ENCODE peak calls at places on chromosomes 3 and 15, in four cellular contexts. Q is stimulated activated effector memory CD8-positive, alpha-beta T cell treated with anti-CD3 and anti-CD28 coated beads, Interleukin-12 subunit alpha, Interleukin-12 subunit beta, amount 100 ng/mL, for 72 hours; V is astrocyte of the spinal cord; X is myocyte. Z is an unnamed sample.

GRCh38 chr3:146250449-146251382 is at the start of gene PLSCR4:
- DNase-seq in V (peak), X (peak), Q (no peak), Z (peak)

GRCh38 chr15:52652984-52653383 is 26.2 kb downstream of the ATOSA start:
- DNase-seq in Q (no peak), X (peak), V (peak), Z (no peak)

GRCh38 chr15:36278219-36278618 is 301.2 kb upstream of the CDIN1 start:
- DNase-seq in V (peak), Q (no peak), X (no peak), Z (no peak)

GRCh38 chr15:41900526-41901380 is 6.9 kb upstream of the SPTBN5 start:
- DNase-seq in V (peak), Q (no peak), X (peak), Z (no peak)

GRCh38 chr3:22928716-22929115 is 274.4 kb upstream of the UBE2E2 start:
- DNase-seq in Q (no peak), X (no peak), V (no peak), Z (no peak)

GRCh38 chr15:36370051-36370734 is 209.2 kb upstream of the CDIN1 start:
- DNase-seq in V (no peak), X (no peak), Q (no peak), Z (no peak)

GRCh38 chr3:135759651-135760050 is 205.9 kb upstream of the PPP2R3A start:
- DNase-seq in V (no peak), Q (no peak), X (no peak), Z (no peak)

GRCh38 chr3:197736010-197736490 is 654 bp downstream of the RUBCN start:
- DNase-seq in Q (peak), V (no peak), X (peak), Z (peak)

GRCh38 chr15:49823987-49824538 is 203.2 kb downstream of the DTWD1 start:
- DNase-seq in X (no peak), Q (no peak), V (no peak), Z (no peak)

GRCh38 chr3:169091196-169091595 is 572.3 kb downstream of the MECOM start:
- DNase-seq in X (peak), Q (no peak), V (peak), Z (no peak)

GRCh38 chr15:49296258-49296657 is 126.2 kb downstream of the GALK2 start:
- DNase-seq in V (no peak), X (no peak), Q (no peak), Z (no peak)

GRCh38 chr3:86149054-86149453 is 841.9 kb downstream of the VGLL3 start:
- DNase-seq in V (no peak), Q (no peak), X (no peak), Z (no peak)

GRCh38 chr15:57604502-57604901 is 12.8 kb downstream of the MYZAP start:
- DNase-seq in V (no peak), X (peak), Q (no peak), Z (no peak)

GRCh38 chr15:33195283-33195682 is 769 bp upstream of the FMN1 start:
- DNase-seq in V (no peak), X (no peak), Q (no peak), Z (no peak)

GRCh38 chr3:96959902-96960596 is 145.7 kb downstream of the EPHA6 start:
- DNase-seq in Q (no peak), X (no peak), V (no peak), Z (no peak)

GRCh38 chr3:84965141-84965540 is 6.4 kb downstream of the CADM2 start:
- DNase-seq in Q (no peak), X (peak), V (peak), Z (no peak)

GRCh38 chr15:74695597-74696397 is at the start of gene EDC3:
- DNase-seq in X (peak), V (peak), Q (peak), Z (peak)

GRCh38 chr15:66599536-66600239 is 33.9 kb upstream of the LCTL start:
- DNase-seq in V (no peak), Q (no peak), X (no peak), Z (no peak)

GRCh38 chr15:39427705-39428104 is 153.2 kb upstream of the THBS1 start:
- DNase-seq in X (peak), Q (no peak), V (no peak), Z (no peak)